ENCODE peak calls at places on chromosomes 2 and 18, in eight cellular contexts. C is ovary, D is HepG2, S is stomach, N is Peyer's patch, R is breast epithelium, L is sigmoid colon, I is IMR-90. V is an unnamed sample.

GRCh38 chr2:240379089-240379636 is 56.3 kb upstream of the GPC1 start:
- DNase-seq in L (no peak), C (no peak), I (no peak), R (no peak), D (no peak), N (no peak), S (no peak), V (no peak)

GRCh38 chr2:83058683-83059082 is 1400.4 kb downstream of the SUCLG1 start:
- DNase-seq in R (no peak), D (no peak), N (no peak), S (no peak), L (no peak), I (no peak), C (no peak), V (no peak)

GRCh38 chr2:114968748-114969400 is 526.4 kb downstream of the DPP10 start:
- DNase-seq in I (no peak), C (no peak), D (no peak), R (no peak), S (no peak), L (no peak), N (no peak), V (no peak)

GRCh38 chr2:16553222-16553621 is 112.4 kb downstream of the CYRIA start:
- DNase-seq in N (peak; percentile 48), L (no peak), D (peak; percentile 40), S (peak; percentile 28), R (no peak), C (peak; percentile 30), I (peak; percentile 33), V (peak; percentile 9)

GRCh38 chr18:3852321-3852720 is 402.3 kb downstream of the TGIF1 start:
- DNase-seq in I (no peak), L (no peak), N (no peak), S (no peak), R (no peak), D (no peak), C (no peak), V (no peak)

GRCh38 chr2:64143154-64144056 is 815 bp downstream of the PELI1 start:
- DNase-seq in L (peak; percentile 66), N (peak; percentile 52), D (peak; percentile 21), R (no peak), C (no peak), I (peak; percentile 34), S (no peak), V (peak; percentile 46)

GRCh38 chr2:25586726-25587144 is 86.6 kb downstream of the DTNB start:
- DNase-seq in C (no peak), D (no peak), N (no peak), R (no peak), L (no peak), I (peak; percentile 47), S (no peak), V (no peak)

GRCh38 chr18:59268722-59269562 is 4.3 kb downstream of the RAX start:
- DNase-seq in R (no peak), I (no peak), N (no peak), D (peak; percentile 13), L (no peak), S (no peak), C (no peak), V (peak; percentile 19)

GRCh38 chr18:2686349-2686968 is 30.9 kb downstream of the SMCHD1 start:
- DNase-seq in N (no peak), I (no peak), C (no peak), D (no peak), S (no peak), L (no peak), R (no peak), V (no peak)

GRCh38 chr18:12036201-12036751 is 55.0 kb downstream of the IMPA2 start:
- DNase-seq in L (peak; percentile 52), I (no peak), C (no peak), R (peak; percentile 11), N (peak; percentile 41), S (no peak), D (no peak), V (no peak)

GRCh38 chr2:55311444-55311870 is 42.4 kb upstream of the MTIF2 start:
- DNase-seq in R (no peak), C (no peak), I (peak; percentile 56), L (no peak), D (no peak), S (no peak), N (no peak), V (no peak)

GRCh38 chr2:157190151-157190550 is 67.4 kb upstream of the GALNT5 start:
- DNase-seq in R (no peak), L (no peak), C (no peak), I (peak; percentile 90), S (no peak), D (no peak), N (no peak), V (no peak)

GRCh38 chr18:31120594-31120993 is 18.4 kb upstream of the DSC2 start:
- DNase-seq in R (no peak), L (no peak), D (no peak), N (no peak), I (no peak), C (no peak), S (no peak), V (no peak)

GRCh38 chr18:31129398-31130115 is 27.3 kb upstream of the DSC2 start:
- DNase-seq in N (no peak), I (no peak), C (no peak), S (no peak), R (no peak), D (no peak), L (no peak), V (no peak)

GRCh38 chr18:31125878-31126277 is 23.7 kb upstream of the DSC2 start:
- DNase-seq in D (no peak), S (no peak), R (no peak), I (no peak), N (no peak), L (no peak), C (no peak), V (no peak)
- TF ChIP-seq POLR2A in D (no peak), S (no peak), R (no peak), I (no peak), N (no peak), L (no peak), C (no peak), V (no peak)

GRCh38 chr18:51006061-51006818 is 23.8 kb upstream of the SMAD4 start:
- DNase-seq in L (no peak), C (no peak), N (no peak), S (no peak), R (no peak), D (no peak), I (no peak), V (no peak)
- TF ChIP-seq CTCF in L (no peak), C (no peak), N (no peak), S (no peak), R (no peak), D (no peak), I (no peak), V (no peak)

GRCh38 chr18:48342588-48342987 is 66.6 kb downstream of the ZBTB7C start:
- DNase-seq in I (no peak), C (no peak), R (no peak), N (no peak), D (no peak), L (no peak), S (no peak), V (no peak)
- H3K27ac ChIP-seq in I (no peak overlapping the region), C (no peak overlapping the region), R (peak overlapping the region; percentile 73), N (no peak overlapping the region), D (no peak overlapping the region), L (no peak overlapping the region), S (peak overlapping the region; percentile 48), V (no peak overlapping the region)

GRCh38 chr18:657311-657997 is at the start of gene TYMS:
- DNase-seq in R (no peak), N (peak; percentile 76), C (peak; percentile 35), I (peak; percentile 51), L (no peak), S (peak; percentile 49), D (peak; percentile 55), V (peak; percentile 29)
- TF ChIP-seq POLR2A in R (no peak), N (no peak), C (no peak), I (no peak), L (no peak), S (no peak), D (no peak), V (no peak)

GRCh38 chr2:231924889-231925275 is 1.3 kb downstream of the NPPC start:
- DNase-seq in R (no peak), N (no peak), D (no peak), L (no peak), S (no peak), I (no peak), C (no peak), V (peak; percentile 33)
- TF ChIP-seq CTCF in R (no peak), N (no peak), D (no peak), L (no peak), S (no peak), I (no peak), C (no peak), V (no peak)

GRCh38 chr2:65558748-65559147 is 126.3 kb upstream of the SPRED2 start:
- DNase-seq in I (no peak), R (no peak), L (no peak), N (no peak), D (no peak), S (no peak), C (no peak), V (no peak)
- H3K27ac ChIP-seq in I (no peak overlapping the region), R (no peak overlapping the region), L (no peak overlapping the region), N (no peak overlapping the region), D (no peak overlapping the region), S (no peak overlapping the region), C (no peak overlapping the region), V (no peak overlapping the region)

DNA sequence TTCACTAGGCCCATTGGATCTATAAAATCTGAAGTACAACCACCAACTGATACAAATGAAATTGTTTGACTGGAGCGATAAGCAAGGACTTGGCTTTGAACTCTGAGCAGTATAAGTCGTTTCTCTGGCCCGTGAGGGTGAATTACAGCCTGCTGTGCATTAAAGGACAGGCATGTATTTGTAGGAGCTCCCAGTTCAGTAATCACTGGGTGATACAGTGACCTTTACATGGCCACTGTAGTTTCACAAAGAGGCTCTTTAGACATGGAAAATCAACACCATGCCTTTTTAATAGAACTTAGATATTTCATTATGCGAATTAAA is 343.9 kb downstream of the LRRTM1 start:
- DNase-seq in L (no peak), C (no peak), D (no peak), R (no peak), I (no peak), N (peak; percentile 50), S (no peak), V (no peak)
- TF ChIP-seq POLR2A in L (no peak), C (no peak), D (no peak), R (no peak), I (no peak), N (no peak), S (no peak), V (no peak)

GRCh38 chr2:179812501-179812900 is 48.9 kb downstream of the ZNF385B start:
- DNase-seq in D (no peak), I (no peak), R (no peak), L (no peak), S (no peak), C (no peak), N (no peak), V (no peak)
- TF ChIP-seq CTCF in D (no peak), I (no peak), R (no peak), L (no peak), S (no peak), C (no peak), N (no peak), V (no peak)

DNA sequence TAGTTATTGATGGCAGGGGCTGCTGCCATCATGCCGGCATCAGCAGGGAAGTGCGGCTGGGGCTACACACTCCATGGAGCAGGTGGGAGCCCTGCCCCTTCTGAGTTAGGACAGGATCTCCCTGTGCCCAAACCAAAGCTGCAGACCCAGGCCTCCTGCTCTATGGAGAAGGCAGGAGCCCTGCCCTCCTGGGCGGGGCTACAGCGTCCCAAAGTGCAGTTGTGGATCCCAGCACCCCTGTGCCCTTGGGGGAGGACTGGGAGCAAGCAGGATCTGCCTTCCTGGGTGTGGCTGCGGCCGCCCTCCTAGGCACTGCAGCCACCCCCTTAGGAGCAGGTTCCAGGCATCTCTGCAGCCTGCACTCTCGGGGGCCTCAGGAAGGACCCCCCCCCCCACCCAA is 1392.4 kb upstream of the SLC39A10 start:
- DNase-seq in S (no peak), N (no peak), C (no peak), L (no peak), R (no peak), D (no peak), I (no peak), V (no peak)
- H3K27ac ChIP-seq in S (no peak overlapping the region), N (no peak overlapping the region), C (no peak overlapping the region), L (no peak overlapping the region), R (no peak overlapping the region), D (no peak overlapping the region), I (no peak overlapping the region), V (no peak overlapping the region)